ENCODE peak calls at places on chromosomes 4 and X, in seven cellular contexts. P is heart left ventricle, F is tibial artery, N is ovary, Y is NT2/D1, S is K562, U is Peyer's patch. X is an unnamed sample.
A peak's percentile ranks its signal among the peaks of the same experiment; 100 is the strongest.

GRCh38 chr4:147732516-147733193 is 767 bp downstream of the ARHGAP10 start:
- DNase-seq in P (peak; percentile 39), N (peak; percentile 75), F (peak; percentile 68), S (peak; percentile 26), U (no peak), Y (no peak), X (peak; percentile 45)

GRCh38 chr4:188110741-188111458 is 1.5 kb upstream of the TRIML2 start:
- DNase-seq in S (no peak), N (no peak), U (no peak), Y (no peak), F (no peak), P (no peak), X (no peak)

GRCh38 chr4:48042979-48043461 is 26.4 kb downstream of the NIPAL1 start:
- DNase-seq in P (no peak), Y (no peak), S (no peak), U (no peak), F (no peak), N (no peak), X (no peak)

GRCh38 chr4:74933562-74934015 is 673 bp downstream of the PARM1 start:
- DNase-seq in P (peak; percentile 29), N (no peak), U (peak; percentile 18), F (peak; percentile 71), Y (no peak), S (no peak), X (peak; percentile 18)

GRCh38 chrX:139889760-139890159 is 43.1 kb downstream of the ATP11C start:
- DNase-seq in P (no peak), N (no peak), Y (no peak), S (no peak), F (no peak), U (no peak), X (no peak)

GRCh38 chrX:111164728-111165127 is 68.7 kb downstream of the PAK3 start:
- DNase-seq in N (no peak), Y (no peak), F (no peak), S (peak; percentile 3), U (no peak), P (no peak), X (no peak)

GRCh38 chrX:12419591-12419990 is 281.3 kb downstream of the FRMPD4 start:
- DNase-seq in P (no peak), S (no peak), U (no peak), N (no peak), F (no peak), Y (no peak), X (no peak)

GRCh38 chrX:129523076-129524055 is at the start of gene SMARCA1:
- DNase-seq in F (peak; percentile 63), U (no peak), P (peak; percentile 52), Y (no peak), S (peak; percentile 20), N (peak; percentile 77), X (peak; percentile 44)

GRCh38 chrX:150581093-150581775 is 12.8 kb downstream of the MTM1 start:
- DNase-seq in S (no peak), F (no peak), Y (no peak), P (no peak), U (no peak), N (no peak), X (no peak)

GRCh38 chrX:100994352-100995281 is 25.1 kb downstream of the ARL13A start:
- DNase-seq in N (no peak), F (no peak), S (peak; percentile 36), Y (no peak), P (no peak), U (no peak), X (no peak)

GRCh38 chrX:16427668-16428067 is 222.3 kb upstream of the S100G start:
- DNase-seq in P (no peak), S (no peak), F (no peak), Y (no peak), N (no peak), U (no peak), X (no peak)

GRCh38 chr4:143351149-143351691 is 14.5 kb downstream of the GAB1 start:
- DNase-seq in Y (no peak), N (no peak), U (no peak), P (no peak), S (no peak), F (no peak), X (no peak)

GRCh38 chr4:102862747-102863146 is 6.0 kb upstream of the CISD2 start:
- DNase-seq in N (no peak), P (no peak), U (no peak), S (no peak), F (no peak), Y (no peak), X (no peak)

GRCh38 chrX:37599735-37600134 is 28.3 kb downstream of the LANCL3 start:
- DNase-seq in U (no peak), N (no peak), F (no peak), P (no peak), Y (no peak), S (no peak), X (no peak)

GRCh38 chr4:8675383-8675782 is 82.8 kb downstream of the CPZ start:
- DNase-seq in S (peak; percentile 63), N (no peak), P (no peak), F (no peak), U (no peak), Y (peak; percentile 72), X (no peak)

GRCh38 chr4:53547983-53548382 is 43.3 kb downstream of the LNX1 start:
- DNase-seq in F (no peak), P (no peak), S (no peak), Y (no peak), N (no peak), U (no peak), X (no peak)

GRCh38 chr4:140944539-140944938 is 188.4 kb upstream of the TBC1D9 start:
- DNase-seq in U (no peak), N (no peak), F (no peak), S (no peak), P (no peak), Y (no peak), X (no peak)

GRCh38 chr4:155676430-155676825 is 9.8 kb downstream of the GUCY1A1 start:
- DNase-seq in P (no peak), Y (no peak), F (no peak), S (no peak), U (no peak), N (no peak), X (no peak)

GRCh38 chr4:150252306-150252705 is 174.1 kb downstream of the DCLK2 start:
- DNase-seq in F (no peak), U (no peak), N (no peak), Y (no peak), P (no peak), S (no peak), X (no peak)

GRCh38 chrX:138877746-138878145 is 166.2 kb upstream of the FGF13 start:
- DNase-seq in N (no peak), P (no peak), S (no peak), F (no peak), U (no peak), Y (no peak), X (no peak)

GRCh38 chr4:176387571-176387970 is 67.8 kb downstream of the SPCS3 start:
- DNase-seq in P (no peak), N (no peak), Y (no peak), S (no peak), U (no peak), F (no peak), X (no peak)

GRCh38 chrX:53282313-53282712 is 929 bp upstream of the IQSEC2 start:
- DNase-seq in P (no peak), U (no peak), S (no peak), N (peak; percentile 50), F (no peak), Y (no peak), X (peak; percentile 45)

GRCh38 chr4:143559757-143560147 is 46.2 kb downstream of the SMARCA5 start:
- DNase-seq in Y (no peak), N (peak; percentile 25), P (no peak), F (no peak), S (no peak), U (peak; percentile 18), X (no peak)

GRCh38 chr4:168549145-168549544 is 52.3 kb downstream of the PALLD start:
- DNase-seq in U (no peak), F (no peak), Y (no peak), S (no peak), N (no peak), P (no peak), X (no peak)
- H3K4me1 ChIP-seq in U (no peaks in the 10 kb centered on the region), F (no peaks in the 10 kb centered on the region), Y (no peaks in the 10 kb centered on the region), S (no peaks in the 10 kb centered on the region), N (peaks cover 1% of the 10 kb centered on the region), P (no peaks in the 10 kb centered on the region), X (no peaks in the 10 kb centered on the region)

DNA sequence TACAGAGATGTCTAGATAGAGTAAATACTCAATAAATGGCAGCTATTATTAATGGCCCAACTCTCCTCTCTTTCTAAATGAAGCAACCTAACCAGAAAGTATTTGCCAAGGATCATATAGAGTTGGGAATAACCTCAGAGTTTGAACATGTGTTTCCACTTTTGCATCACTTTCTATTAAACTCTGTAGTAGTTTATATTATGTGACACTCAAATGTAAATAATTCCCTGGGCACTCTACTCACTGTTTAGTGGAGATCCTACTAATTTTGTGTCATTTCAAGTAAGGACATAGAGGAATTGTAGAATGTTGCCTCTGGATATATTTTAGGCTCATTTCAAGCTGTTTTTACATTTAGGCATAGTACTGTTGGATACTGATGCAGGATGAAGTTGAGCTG is 1367.9 kb downstream of the STIM2 start:
- DNase-seq in S (no peak), F (no peak), P (no peak), N (no peak), U (no peak), Y (no peak), X (no peak)
- H3K4me1 ChIP-seq in S (no peaks in the 10 kb centered on the region), F (no peaks in the 10 kb centered on the region), P (no peaks in the 10 kb centered on the region), N (no peaks in the 10 kb centered on the region), U (no peaks in the 10 kb centered on the region), Y (no peaks in the 10 kb centered on the region), X (no peaks in the 10 kb centered on the region)

DNA sequence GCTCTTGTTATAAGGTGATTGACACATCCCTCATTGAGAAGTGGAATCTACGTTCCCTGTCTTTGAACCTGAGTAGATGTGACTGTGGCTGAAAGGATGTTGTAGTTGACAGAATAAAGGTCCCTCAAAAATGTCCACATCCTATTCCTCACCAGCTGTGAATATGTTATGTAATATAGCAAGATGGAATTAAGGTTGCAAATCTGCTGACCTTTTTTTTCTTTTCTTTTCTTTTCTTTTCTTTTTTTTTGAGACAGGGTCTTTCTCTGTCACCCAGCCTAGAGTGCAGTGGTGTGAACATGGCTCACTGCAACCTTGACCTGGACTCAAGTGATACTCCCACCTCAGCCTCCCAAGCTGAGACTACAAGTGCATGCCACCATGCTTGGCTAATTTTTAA is 7.2 kb upstream of the CCNG2 start:
- DNase-seq in Y (no peak), U (no peak), S (no peak), P (no peak), F (no peak), N (no peak), X (no peak)
- H3K4me1 ChIP-seq in Y (no peaks in the 10 kb centered on the region), U (peaks cover 18% of the 10 kb centered on the region), S (peaks cover 16% of the 10 kb centered on the region), P (peaks cover 27% of the 10 kb centered on the region), F (no peaks in the 10 kb centered on the region), N (no peaks in the 10 kb centered on the region), X (no peaks in the 10 kb centered on the region)

DNA sequence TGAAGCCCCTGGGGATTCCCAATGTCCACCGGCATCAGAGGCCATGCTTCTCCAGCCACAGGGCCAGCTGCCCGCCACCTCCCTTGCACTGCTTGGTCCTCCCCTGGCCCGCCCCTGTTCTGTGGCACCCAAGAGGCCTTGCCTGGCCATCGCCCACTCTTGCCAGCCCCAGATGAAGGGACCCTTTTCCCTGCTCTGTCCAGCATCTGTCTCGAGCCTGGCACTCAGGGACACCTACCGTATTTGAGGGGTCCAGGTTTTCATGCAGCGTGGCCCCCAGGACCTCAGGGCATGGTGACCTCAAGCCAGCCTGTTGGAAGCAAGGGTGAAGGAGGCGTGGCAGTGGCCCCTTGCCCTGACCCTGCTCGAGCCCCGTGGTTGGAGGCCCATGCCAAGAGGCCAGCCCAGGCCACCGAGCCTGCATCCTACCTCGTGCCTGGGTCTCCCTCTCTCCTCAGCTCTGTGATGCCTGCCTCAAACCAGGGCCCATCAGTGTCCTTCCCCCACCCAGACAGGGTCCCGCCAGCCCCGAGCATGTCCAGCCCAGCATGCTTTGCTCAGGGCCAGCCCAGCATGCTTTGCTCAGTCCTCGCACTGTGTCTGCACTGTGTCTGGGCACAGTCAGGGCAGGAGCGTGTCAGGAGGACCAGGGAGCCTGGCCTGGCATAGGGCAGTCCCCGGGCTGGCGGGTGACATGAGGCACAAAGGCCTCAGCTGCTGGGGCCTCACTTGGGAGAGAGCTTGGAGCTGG is 14.3 kb upstream of the FGFR3 start:
- DNase-seq in U (no peak), N (no peak), P (no peak), S (no peak), F (no peak), Y (no peak), X (no peak)
- H3K4me1 ChIP-seq in U (no peaks in the 10 kb centered on the region), N (no peaks in the 10 kb centered on the region), P (no peaks in the 10 kb centered on the region), S (peaks cover under 1% of the 10 kb centered on the region), F (no peaks in the 10 kb centered on the region), Y (peaks cover 62% of the 10 kb centered on the region), X (no peaks in the 10 kb centered on the region)